ENCODE peak calls at places on chromosome 17, in ten cellular contexts. X is GM23338; S is lower lobe of right lung; N is effector CD8-positive, alpha-beta T cell; L is NCI-H1105; F is MCF 10A; Q is fibroblast of pulmonary artery; D is heart right ventricle; K is spleen; H is GM06990. T is an unnamed sample.

GRCh38 chr17:59762022-59762825 is 54.8 kb downstream of the VMP1 start:
- DNase-seq in X (no peak), S (no peak), N (no peak), L (no peak), F (peak), Q (peak), D (no peak), K (no peak), H (no peak), T (no peak)

GRCh38 chr17:80252871-80253270 is 7.8 kb upstream of the RNF213 start:
- DNase-seq in X (peak), S (peak), N (peak), L (no peak), F (peak), Q (peak), D (peak), K (peak), H (peak), T (no peak)

GRCh38 chr17:47989159-47989558 is 18.2 kb downstream of the CDK5RAP3 start:
- DNase-seq in X (no peak), S (no peak), N (no peak), L (no peak), F (no peak), Q (no peak), D (no peak), K (peak), H (no peak), T (peak)

GRCh38 chr17:19534562-19535149 is 1.0 kb downstream of the SLC47A1 start:
- DNase-seq in X (no peak), S (no peak), N (no peak), L (no peak), F (no peak), Q (peak), D (no peak), K (no peak), H (no peak), T (no peak)

GRCh38 chr17:31807846-31808245 is 51.2 kb downstream of the COPRS start:
- DNase-seq in X (no peak), S (no peak), N (no peak), L (no peak), F (no peak), Q (no peak), D (no peak), K (no peak), H (no peak), T (no peak)

GRCh38 chr17:47632991-47633390 is 16.7 kb upstream of the KPNB1 start:
- DNase-seq in X (no peak), S (no peak), N (no peak), L (no peak), F (no peak), Q (no peak), D (no peak), K (no peak), H (no peak), T (no peak)

GRCh38 chr17:82283208-82283749 is 9.8 kb upstream of the CSNK1D start:
- DNase-seq in X (no peak), S (no peak), N (no peak), L (no peak), F (peak), Q (peak), D (no peak), K (no peak), H (no peak), T (no peak)

GRCh38 chr17:35889818-35890773 is 9.9 kb upstream of the CCL5 start:
- DNase-seq in X (peak), S (no peak), N (no peak), L (peak), F (peak), Q (peak), D (no peak), K (no peak), H (no peak), T (no peak)

GRCh38 chr17:66432996-66433556 is 130.7 kb downstream of the PRKCA start:
- DNase-seq in X (no peak), S (no peak), N (no peak), L (no peak), F (no peak), Q (peak), D (no peak), K (no peak), H (no peak), T (no peak)

GRCh38 chr17:82317394-82318168 is at the start of gene CD7:
- DNase-seq in X (no peak), S (no peak), N (peak), L (no peak), F (no peak), Q (no peak), D (peak), K (peak), H (no peak), T (no peak)

GRCh38 chr17:76553163-76553908 is 13.5 kb downstream of the PRCD start:
- DNase-seq in X (no peak), S (no peak), N (no peak), L (no peak), F (no peak), Q (no peak), D (no peak), K (peak), H (no peak), T (no peak)

GRCh38 chr17:39564201-39564828 is 43.4 kb downstream of the NEUROD2 start:
- DNase-seq in X (peak), S (no peak), N (no peak), L (peak), F (no peak), Q (peak), D (no peak), K (no peak), H (no peak), T (no peak)

GRCh38 chr17:35001549-35001948 is 21.2 kb downstream of the LIG3 start:
- DNase-seq in X (no peak), S (no peak), N (no peak), L (no peak), F (no peak), Q (peak), D (no peak), K (no peak), H (no peak), T (no peak)

GRCh38 chr17:31225831-31226230 is 71.2 kb downstream of the OMG start:
- DNase-seq in X (no peak), S (no peak), N (no peak), L (no peak), F (no peak), Q (no peak), D (no peak), K (no peak), H (no peak), T (no peak)

GRCh38 chr17:8326591-8327583 is 12.8 kb upstream of the ODF4 start:
- DNase-seq in X (peak), S (no peak), N (no peak), L (no peak), F (no peak), Q (peak), D (peak), K (no peak), H (no peak), T (no peak)

GRCh38 chr17:75011788-75012319 is 616 bp upstream of the MRPL58 start:
- DNase-seq in X (peak), S (no peak), N (no peak), L (no peak), F (no peak), Q (peak), D (peak), K (no peak), H (no peak), T (peak)

GRCh38 chr17:68909066-68909465 is 46.1 kb downstream of the ABCA8 start:
- DNase-seq in X (no peak), S (no peak), N (no peak), L (no peak), F (peak), Q (peak), D (no peak), K (no peak), H (peak), T (no peak)

GRCh38 chr17:266701-267656 is 85.5 kb upstream of the DOC2B start:
- DNase-seq in X (no peak), S (peak), N (no peak), L (no peak), F (no peak), Q (no peak), D (peak), K (peak), H (no peak), T (no peak)

GRCh38 chr17:76638263-76638662 is 5.3 kb downstream of the ST6GALNAC1 start:
- DNase-seq in X (no peak), S (no peak), N (no peak), L (no peak), F (no peak), Q (no peak), D (no peak), K (no peak), H (no peak), T (no peak)

GRCh38 chr17:45077643-45078042 is 16.5 kb downstream of the NMT1 start:
- DNase-seq in X (no peak), S (no peak), N (no peak), L (no peak), F (no peak), Q (no peak), D (no peak), K (no peak), H (peak), T (no peak)

GRCh38 chr17:42323268-42323773 is 35.0 kb downstream of the STAT5A start:
- DNase-seq in X (no peak), S (no peak), N (no peak), L (no peak), F (no peak), Q (no peak), D (no peak), K (no peak), H (no peak), T (no peak)

GRCh38 chr17:42210046-42210445 is 15.8 kb upstream of the GHDC start:
- DNase-seq in X (no peak), S (no peak), N (no peak), L (no peak), F (no peak), Q (no peak), D (no peak), K (no peak), H (no peak), T (no peak)

GRCh38 chr17:50153650-50154575 is 3.4 kb upstream of the PPP1R9B start:
- DNase-seq in X (no peak), S (no peak), N (no peak), L (no peak), F (peak), Q (peak), D (peak), K (peak), H (no peak), T (no peak)

GRCh38 chr17:27554152-27554551 is 76.8 kb upstream of the LGALS9 start:
- DNase-seq in X (no peak), S (peak), N (no peak), L (no peak), F (no peak), Q (peak), D (no peak), K (peak), H (no peak), T (no peak)

GRCh38 chr17:73257516-73257915 is 4.2 kb downstream of the CPSF4L start:
- DNase-seq in X (no peak), S (no peak), N (no peak), L (no peak), F (no peak), Q (no peak), D (no peak), K (no peak), H (no peak), T (no peak)

GRCh38 chr17:10683853-10684252 is 13.5 kb downstream of the SCO1 start:
- DNase-seq in X (peak), S (no peak), N (no peak), L (no peak), F (peak), Q (peak), D (no peak), K (no peak), H (no peak), T (no peak)

GRCh38 chr17:81239714-81240555 is 817 bp downstream of the NDUFAF8 start:
- DNase-seq in X (peak), S (no peak), N (no peak), L (no peak), F (peak), Q (peak), D (no peak), K (no peak), H (peak), T (no peak)

GRCh38 chr17:64694207-64694606 is 32.1 kb upstream of the SMURF2 start:
- DNase-seq in X (no peak), S (peak), N (no peak), L (no peak), F (peak), Q (peak), D (peak), K (no peak), H (no peak), T (no peak)

GRCh38 chr17:27569257-27569722 is 61.7 kb upstream of the LGALS9 start:
- DNase-seq in X (peak), S (peak), N (no peak), L (no peak), F (peak), Q (no peak), D (no peak), K (peak), H (peak), T (no peak)

GRCh38 chr17:81164464-81165245 is 652 bp upstream of the PVALEF start:
- DNase-seq in X (no peak), S (peak), N (no peak), L (no peak), F (no peak), Q (no peak), D (no peak), K (no peak), H (no peak), T (no peak)

GRCh38 chr17:66301418-66301863 is 972 bp upstream of the PRKCA start:
- DNase-seq in X (peak), S (no peak), N (no peak), L (no peak), F (no peak), Q (no peak), D (no peak), K (no peak), H (no peak), T (no peak)

GRCh38 chr17:45997624-45998023 is 1.4 kb upstream of the STH start:
- DNase-seq in X (no peak), S (no peak), N (no peak), L (no peak), F (no peak), Q (peak), D (no peak), K (no peak), H (no peak), T (no peak)

GRCh38 chr17:72262748-72263147 is 141.9 kb downstream of the SOX9 start:
- DNase-seq in X (no peak), S (no peak), N (no peak), L (no peak), F (no peak), Q (no peak), D (no peak), K (no peak), H (no peak), T (no peak)

GRCh38 chr17:58364270-58364942 is 12.4 kb upstream of the SUPT4H1 start:
- DNase-seq in X (no peak), S (no peak), N (no peak), L (no peak), F (peak), Q (no peak), D (no peak), K (no peak), H (no peak), T (no peak)

GRCh38 chr17:78233678-78234077 is 2.2 kb downstream of the TMEM235 start:
- DNase-seq in X (no peak), S (no peak), N (no peak), L (no peak), F (no peak), Q (no peak), D (no peak), K (no peak), H (no peak), T (no peak)

T was measured in posterior cingulate gyrus.